ENCODE peak calls at places on chromosome 10, in five cellular contexts. O is MV-4-11; W is B cell; U is naive thymus-derived CD4-positive, alpha-beta T cell; B is HTR-8/SVneo. V is an unnamed sample.

GRCh38 chr10:14541379-14541778 is 210.7 kb upstream of the FRMD4A start:
- DNase-seq in O (no peak), W (no peak), U (no peak), B (no peak), V (no peak)

GRCh38 chr10:35348609-35349388 is 12.5 kb downstream of the CCNY start:
- DNase-seq in O (no peak), W (no peak), U (no peak), B (no peak), V (no peak)

GRCh38 chr10:21194510-21194993 is 297.4 kb upstream of the NEBL start:
- DNase-seq in O (peak; percentile 83), W (no peak), U (no peak), B (peak; percentile 19), V (no peak)

GRCh38 chr10:16011548-16011947 is 151.2 kb upstream of the MINDY3 start:
- DNase-seq in O (no peak), W (no peak), U (no peak), B (no peak), V (no peak)

GRCh38 chr10:92897916-92898315 is 49.6 kb downstream of the EXOC6 start:
- DNase-seq in O (no peak), W (no peak), U (no peak), B (no peak), V (no peak)

GRCh38 chr10:113691381-113691780 is 11.7 kb downstream of the CASP7 start:
- DNase-seq in O (no peak), W (no peak), U (no peak), B (no peak), V (no peak)

GRCh38 chr10:91745086-91745831 is 53.0 kb upstream of the TNKS2 start:
- DNase-seq in O (no peak), W (no peak), U (no peak), B (peak; percentile 40), V (no peak)

GRCh38 chr10:124278356-124278755 is 140.4 kb downstream of the OAT start:
- DNase-seq in O (no peak), W (no peak), U (no peak), B (no peak), V (no peak)

GRCh38 chr10:14782691-14783363 is 8.1 kb upstream of the FAM107B start:
- DNase-seq in O (no peak), W (no peak), U (no peak), B (peak; percentile 72), V (no peak)

GRCh38 chr10:110852897-110853296 is 18.8 kb upstream of the PDCD4 start:
- DNase-seq in O (no peak), W (no peak), U (no peak), B (no peak), V (no peak)

GRCh38 chr10:131381576-131381975 is 70.1 kb upstream of the TCERG1L start:
- DNase-seq in O (no peak), W (no peak), U (no peak), B (no peak), V (no peak)

GRCh38 chr10:98638920-98639319 is 192.2 kb upstream of the HPS1 start:
- DNase-seq in O (no peak), W (no peak), U (no peak), B (no peak), V (no peak)

GRCh38 chr10:112335104-112335840 is 38.6 kb upstream of the ACSL5 start:
- DNase-seq in O (no peak), W (no peak), U (no peak), B (no peak), V (no peak)

GRCh38 chr10:95697429-95697828 is 3.7 kb upstream of the TCTN3 start:
- DNase-seq in O (peak; percentile 96), W (peak; percentile 70), U (no peak), B (no peak), V (no peak)

GRCh38 chr10:17073720-17074547 is 55.7 kb downstream of the CUBN start:
- DNase-seq in O (no peak), W (no peak), U (no peak), B (no peak), V (no peak)

GRCh38 chr10:76282122-76283030 is 851.0 kb downstream of the LRMDA start:
- DNase-seq in O (no peak), W (no peak), U (no peak), B (peak; percentile 56), V (no peak)

GRCh38 chr10:78362406-78363022 is 328.9 kb downstream of the RPS24 start:
- DNase-seq in O (peak; percentile 85), W (no peak), U (peak; percentile 33), B (no peak), V (no peak)

GRCh38 chr10:42475168-42476098 is 162.9 kb downstream of the ZNF33B start:
- DNase-seq in O (no peak), W (no peak), U (no peak), B (peak; percentile 64), V (no peak)

GRCh38 chr10:44895280-44895679 is 15.9 kb upstream of the TMEM72 start:
- DNase-seq in O (no peak), W (no peak), U (no peak), B (no peak), V (no peak)

GRCh38 chr10:49742683-49743463 is 19.2 kb downstream of the OGDHL start:
- DNase-seq in O (no peak), W (no peak), U (no peak), B (no peak), V (no peak)

V was measured in DMS79 treated with DMSO at 0.1 percent for 48 hours.